ENCODE peak calls at places on chromosomes 2 and 18, in four cellular contexts. D is effector memory CD8-positive, alpha-beta T cell; R is foreskin keratinocyte; B is T-helper 17 cell. C is an unnamed sample.

GRCh38 chr2:45874324-45874723 is 222.8 kb downstream of the PRKCE start:
- ATAC-seq in B (no peak), D (no peak), R (no peak), C (peak)

GRCh38 chr2:237092506-237092905 is 6.8 kb downstream of the COPS8 start:
- ATAC-seq in R (no peak), B (no peak), D (no peak), C (no peak)

GRCh38 chr2:133718688-133719201 is 150.5 kb upstream of the NCKAP5 start:
- ATAC-seq in B (no peak), R (peak), D (no peak), C (no peak)

GRCh38 chr2:182248898-182249297 is 177.9 kb downstream of the PDE1A start:
- ATAC-seq in R (no peak), B (no peak), D (no peak), C (no peak)

GRCh38 chr2:46955764-46956163 is 40.2 kb upstream of the MCFD2 start:
- ATAC-seq in B (no peak), R (no peak), D (no peak), C (no peak)

GRCh38 chr18:10841203-10841602 is 308.2 kb downstream of the PIEZO2 start:
- ATAC-seq in R (no peak), B (no peak), D (no peak), C (no peak)

GRCh38 chr18:3304832-3305231 is 42.9 kb downstream of the MYL12B start:
- ATAC-seq in R (no peak), B (no peak), D (no peak), C (no peak)

GRCh38 chr2:151766421-151767153 is 32.3 kb upstream of the NEB start:
- ATAC-seq in D (peak), R (no peak), B (no peak), C (peak)

GRCh38 chr2:162731917-162732804 is 106.4 kb downstream of the KCNH7 start:
- ATAC-seq in R (no peak), D (peak), B (peak), C (no peak)

GRCh38 chr2:61575447-61575859 is 37.3 kb upstream of the XPO1 start:
- ATAC-seq in D (no peak), R (no peak), B (no peak), C (no peak)

GRCh38 chr2:222707689-222708273 is 36.3 kb downstream of the MOGAT1 start:
- ATAC-seq in B (peak), R (peak), D (peak), C (peak)

GRCh38 chr2:240362216-240362755 is 73.2 kb upstream of the GPC1 start:
- ATAC-seq in B (no peak), D (no peak), R (no peak), C (no peak)

GRCh38 chr18:13500227-13500865 is 226.0 kb downstream of the FAM210A start:
- ATAC-seq in R (peak), B (no peak), D (no peak), C (no peak)

GRCh38 chr18:63545094-63545493 is 2.9 kb downstream of the SERPINB12 start:
- ATAC-seq in D (no peak), R (no peak), B (no peak), C (no peak)